ENCODE peak calls at places on chromosomes 4 and X, in six cellular contexts. One of them, this sample, is unnamed.

GRCh38 chrX:35590210-35590609 is 207.9 kb upstream of the MAGEB16 start:
- DNase-seq in lung microvascular endothelial cell: no peak
- DNase-seq in uterus: no peak
- DNase-seq in NCI-H82: no peak
- DNase-seq in T-helper 9 cell: no peak
- DNase-seq in lower lobe of right lung: no peak
- DNase-seq in this sample: no peak

GRCh38 chrX:109714340-109714958 is 18.6 kb downstream of the ACSL4 start:
- DNase-seq in T-helper 9 cell: no peak
- DNase-seq in lung microvascular endothelial cell: no peak
- DNase-seq in NCI-H82: no peak
- DNase-seq in uterus: no peak
- DNase-seq in lower lobe of right lung: no peak
- DNase-seq in this sample: no peak

GRCh38 chr4:2860391-2861348 is 17.0 kb downstream of the ADD1 start:
- DNase-seq in lower lobe of right lung: peak; percentile 67
- DNase-seq in lung microvascular endothelial cell: peak; percentile 24
- DNase-seq in T-helper 9 cell: no peak
- DNase-seq in uterus: peak; percentile 46
- DNase-seq in NCI-H82: no peak
- DNase-seq in this sample: no peak

GRCh38 chrX:11465648-11466411 is 172.6 kb downstream of the AMELX start:
- DNase-seq in uterus: no peak
- DNase-seq in lower lobe of right lung: no peak
- DNase-seq in NCI-H82: no peak
- DNase-seq in T-helper 9 cell: no peak
- DNase-seq in lung microvascular endothelial cell: no peak
- DNase-seq in this sample: no peak

GRCh38 chr4:104677122-104677521 is 182.4 kb upstream of the CXXC4 start:
- DNase-seq in uterus: no peak
- DNase-seq in lung microvascular endothelial cell: no peak
- DNase-seq in NCI-H82: peak; percentile 82
- DNase-seq in lower lobe of right lung: no peak
- DNase-seq in T-helper 9 cell: no peak
- DNase-seq in this sample: peak; percentile 3

GRCh38 chr4:159178147-159178541 is 75.3 kb downstream of the RAPGEF2 start:
- DNase-seq in NCI-H82: peak; percentile 23
- DNase-seq in lung microvascular endothelial cell: no peak
- DNase-seq in lower lobe of right lung: no peak
- DNase-seq in T-helper 9 cell: no peak
- DNase-seq in uterus: no peak
- DNase-seq in this sample: no peak

GRCh38 chr4:177489847-177490246 is 47.6 kb upstream of the AGA start:
- DNase-seq in T-helper 9 cell: no peak
- DNase-seq in lung microvascular endothelial cell: no peak
- DNase-seq in lower lobe of right lung: no peak
- DNase-seq in uterus: no peak
- DNase-seq in NCI-H82: no peak
- DNase-seq in this sample: no peak

GRCh38 chr4:113827285-113827684 is 65.7 kb upstream of the CAMK2D start:
- DNase-seq in uterus: no peak
- DNase-seq in T-helper 9 cell: no peak
- DNase-seq in lower lobe of right lung: no peak
- DNase-seq in NCI-H82: no peak
- DNase-seq in lung microvascular endothelial cell: no peak
- DNase-seq in this sample: no peak

GRCh38 chr4:112111306-112111705 is 33.9 kb upstream of the FAM241A start:
- DNase-seq in uterus: no peak
- DNase-seq in lower lobe of right lung: no peak
- DNase-seq in NCI-H82: no peak
- DNase-seq in T-helper 9 cell: no peak
- DNase-seq in lung microvascular endothelial cell: peak; percentile 74
- DNase-seq in this sample: no peak

GRCh38 chr4:173365359-173365996 is 5.3 kb upstream of the SAP30 start:
- DNase-seq in NCI-H82: no peak
- DNase-seq in lower lobe of right lung: no peak
- DNase-seq in uterus: no peak
- DNase-seq in T-helper 9 cell: no peak
- DNase-seq in lung microvascular endothelial cell: peak; percentile 7
- DNase-seq in this sample: no peak

GRCh38 chrX:48786341-48786800 is at the start of gene GATA1:
- DNase-seq in lower lobe of right lung: no peak
- DNase-seq in lung microvascular endothelial cell: no peak
- DNase-seq in T-helper 9 cell: no peak
- DNase-seq in uterus: no peak
- DNase-seq in NCI-H82: no peak
- DNase-seq in this sample: no peak

GRCh38 chr4:182190306-182190705 is 52.9 kb upstream of the TENM3 start:
- DNase-seq in lower lobe of right lung: no peak
- DNase-seq in NCI-H82: peak; percentile 15
- DNase-seq in uterus: no peak
- DNase-seq in lung microvascular endothelial cell: no peak
- DNase-seq in T-helper 9 cell: no peak
- DNase-seq in this sample: no peak

GRCh38 chrX:75067931-75068330 is 88.2 kb downstream of the ABCB7 start:
- DNase-seq in uterus: no peak
- DNase-seq in lung microvascular endothelial cell: no peak
- DNase-seq in T-helper 9 cell: no peak
- DNase-seq in NCI-H82: no peak
- DNase-seq in lower lobe of right lung: no peak
- DNase-seq in this sample: no peak

GRCh38 chr4:168449740-168450442 is 30.4 kb downstream of the DDX60L start:
- DNase-seq in lung microvascular endothelial cell: no peak
- DNase-seq in uterus: peak; percentile 50
- DNase-seq in NCI-H82: no peak
- DNase-seq in T-helper 9 cell: no peak
- DNase-seq in lower lobe of right lung: no peak
- DNase-seq in this sample: no peak

GRCh38 chr4:38818441-38818976 is 13.9 kb upstream of the TLR1 start:
- DNase-seq in lower lobe of right lung: no peak
- DNase-seq in lung microvascular endothelial cell: no peak
- DNase-seq in uterus: no peak
- DNase-seq in NCI-H82: no peak
- DNase-seq in T-helper 9 cell: no peak
- DNase-seq in this sample: no peak

GRCh38 chr4:109511414-109511813 is 48.6 kb upstream of the MCUB start:
- DNase-seq in lung microvascular endothelial cell: no peak
- DNase-seq in NCI-H82: no peak
- DNase-seq in T-helper 9 cell: no peak
- DNase-seq in uterus: no peak
- DNase-seq in lower lobe of right lung: no peak
- DNase-seq in this sample: no peak

GRCh38 chr4:61204353-61204752 is 4.2 kb downstream of the ADGRL3 start:
- DNase-seq in uterus: no peak
- DNase-seq in T-helper 9 cell: no peak
- DNase-seq in lower lobe of right lung: no peak
- DNase-seq in NCI-H82: no peak
- DNase-seq in lung microvascular endothelial cell: no peak
- DNase-seq in this sample: no peak

GRCh38 chr4:152684007-152684406 is 4.2 kb upstream of the TMEM154 start:
- DNase-seq in uterus: no peak
- DNase-seq in lung microvascular endothelial cell: no peak
- DNase-seq in lower lobe of right lung: no peak
- DNase-seq in T-helper 9 cell: no peak
- DNase-seq in NCI-H82: no peak
- DNase-seq in this sample: no peak